ENCODE peak calls at places on chromosomes 6 and 20, in five cellular contexts. One of them, this sample, is unnamed.
A peak's percentile ranks its signal among the peaks of the same experiment; 100 is the strongest.

GRCh38 chr6:41488392-41489129 is 57.6 kb upstream of the FOXP4 start:
- DNase-seq in activated B cell treated with CpG ODN at 0.5 μM for 24 hours: no peak
- DNase-seq in psoas muscle: no peak
- DNase-seq in neural crest cell: no peak
- DNase-seq in CD8-positive, alpha-beta T cell: no peak
- DNase-seq in this sample: peak; percentile 80

GRCh38 chr6:158912591-158912990 is 87.4 kb downstream of the RSPH3 start:
- DNase-seq in activated B cell treated with CpG ODN at 0.5 μM for 24 hours: no peak
- DNase-seq in psoas muscle: no peak
- DNase-seq in neural crest cell: no peak
- DNase-seq in CD8-positive, alpha-beta T cell: no peak
- DNase-seq in this sample: no peak

GRCh38 chr20:22289442-22289841 is 294.9 kb downstream of the FOXA2 start:
- DNase-seq in activated B cell treated with CpG ODN at 0.5 μM for 24 hours: no peak
- DNase-seq in psoas muscle: no peak
- DNase-seq in neural crest cell: no peak
- DNase-seq in CD8-positive, alpha-beta T cell: no peak
- DNase-seq in this sample: no peak

GRCh38 chr20:60804918-60805631 is 447.0 kb upstream of the CDH4 start:
- DNase-seq in activated B cell treated with CpG ODN at 0.5 μM for 24 hours: no peak
- DNase-seq in psoas muscle: no peak
- DNase-seq in neural crest cell: no peak
- DNase-seq in CD8-positive, alpha-beta T cell: no peak
- DNase-seq in this sample: no peak

GRCh38 chr20:46354207-46354555 is 45.9 kb upstream of the CDH22 start:
- DNase-seq in activated B cell treated with CpG ODN at 0.5 μM for 24 hours: no peak
- DNase-seq in psoas muscle: no peak
- DNase-seq in neural crest cell: no peak
- DNase-seq in CD8-positive, alpha-beta T cell: no peak
- DNase-seq in this sample: no peak

GRCh38 chr6:24078200-24078599 is 47.8 kb upstream of the NRSN1 start:
- DNase-seq in activated B cell treated with CpG ODN at 0.5 μM for 24 hours: no peak
- DNase-seq in psoas muscle: no peak
- DNase-seq in neural crest cell: no peak
- DNase-seq in CD8-positive, alpha-beta T cell: no peak
- DNase-seq in this sample: no peak

GRCh38 chr6:150567360-150567759 is 32.3 kb upstream of the PLEKHG1 start:
- DNase-seq in activated B cell treated with CpG ODN at 0.5 μM for 24 hours: no peak
- DNase-seq in psoas muscle: no peak
- DNase-seq in neural crest cell: no peak
- DNase-seq in CD8-positive, alpha-beta T cell: no peak
- DNase-seq in this sample: no peak

GRCh38 chr20:48171626-48172025 is 386.3 kb upstream of the SULF2 start:
- DNase-seq in activated B cell treated with CpG ODN at 0.5 μM for 24 hours: no peak
- DNase-seq in psoas muscle: no peak
- DNase-seq in neural crest cell: no peak
- DNase-seq in CD8-positive, alpha-beta T cell: no peak
- DNase-seq in this sample: no peak

GRCh38 chr6:104789770-104790190 is 69.9 kb downstream of the HACE1 start:
- DNase-seq in activated B cell treated with CpG ODN at 0.5 μM for 24 hours: no peak
- DNase-seq in psoas muscle: no peak
- DNase-seq in neural crest cell: no peak
- DNase-seq in CD8-positive, alpha-beta T cell: no peak
- DNase-seq in this sample: no peak

GRCh38 chr20:45495438-45495985 is 19.9 kb downstream of the SPINT3 start:
- DNase-seq in activated B cell treated with CpG ODN at 0.5 μM for 24 hours: no peak
- DNase-seq in psoas muscle: no peak
- DNase-seq in neural crest cell: no peak
- DNase-seq in CD8-positive, alpha-beta T cell: no peak
- DNase-seq in this sample: no peak

GRCh38 chr6:56652231-56652630 is 9.5 kb upstream of the DST start:
- DNase-seq in activated B cell treated with CpG ODN at 0.5 μM for 24 hours: no peak
- DNase-seq in psoas muscle: no peak
- DNase-seq in neural crest cell: no peak
- DNase-seq in CD8-positive, alpha-beta T cell: no peak
- DNase-seq in this sample: no peak

GRCh38 chr6:7323074-7323473 is 10.1 kb upstream of the SSR1 start:
- DNase-seq in activated B cell treated with CpG ODN at 0.5 μM for 24 hours: no peak
- DNase-seq in psoas muscle: no peak
- DNase-seq in neural crest cell: no peak
- DNase-seq in CD8-positive, alpha-beta T cell: no peak
- DNase-seq in this sample: no peak

GRCh38 chr20:43844778-43845614 is 69.7 kb upstream of the TOX2 start:
- DNase-seq in activated B cell treated with CpG ODN at 0.5 μM for 24 hours: no peak
- DNase-seq in psoas muscle: peak; percentile 23
- DNase-seq in neural crest cell: no peak
- DNase-seq in CD8-positive, alpha-beta T cell: no peak
- DNase-seq in this sample: no peak

GRCh38 chr20:9344080-9344920 is 170.1 kb upstream of the LAMP5 start:
- DNase-seq in activated B cell treated with CpG ODN at 0.5 μM for 24 hours: no peak
- DNase-seq in psoas muscle: no peak
- DNase-seq in neural crest cell: no peak
- DNase-seq in CD8-positive, alpha-beta T cell: no peak
- DNase-seq in this sample: no peak

GRCh38 chr20:22814475-22815205 is 220.5 kb upstream of the SSTR4 start:
- DNase-seq in activated B cell treated with CpG ODN at 0.5 μM for 24 hours: no peak
- DNase-seq in psoas muscle: no peak
- DNase-seq in neural crest cell: no peak
- DNase-seq in CD8-positive, alpha-beta T cell: no peak
- DNase-seq in this sample: no peak

GRCh38 chr6:110357298-110357695 is 852 bp downstream of the METTL24 start:
- DNase-seq in activated B cell treated with CpG ODN at 0.5 μM for 24 hours: no peak
- DNase-seq in psoas muscle: no peak
- DNase-seq in neural crest cell: no peak
- DNase-seq in CD8-positive, alpha-beta T cell: no peak
- DNase-seq in this sample: no peak

DNA sequence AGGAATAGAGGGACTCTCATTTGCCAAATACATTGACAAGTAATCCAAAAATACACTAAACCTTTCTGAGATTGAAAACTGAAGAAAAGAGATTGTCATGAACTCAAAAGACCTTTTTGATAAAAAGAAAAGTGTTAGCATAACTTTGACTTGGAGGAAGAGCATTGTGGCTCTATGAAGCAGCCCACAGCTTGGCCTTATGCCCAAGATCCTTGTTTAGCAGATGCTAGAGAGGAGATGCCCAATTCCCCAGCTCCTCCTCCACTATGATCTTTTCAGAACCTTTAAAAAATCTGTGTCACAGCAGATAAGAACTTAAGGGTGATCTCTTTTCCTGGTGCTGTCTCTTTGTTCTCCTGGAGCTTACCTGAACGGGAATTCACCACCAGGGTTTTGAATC is 35.8 kb upstream of the IGF2R start:
- DNase-seq in activated B cell treated with CpG ODN at 0.5 μM for 24 hours: no peak
- DNase-seq in psoas muscle: no peak
- DNase-seq in neural crest cell: no peak
- DNase-seq in CD8-positive, alpha-beta T cell: no peak
- DNase-seq in this sample: no peak
- TF ChIP-seq CTCF in activated B cell treated with CpG ODN at 0.5 μM for 24 hours: no peak
- TF ChIP-seq CTCF in psoas muscle: no peak
- TF ChIP-seq CTCF in neural crest cell: no peak
- TF ChIP-seq CTCF in CD8-positive, alpha-beta T cell: no peak
- TF ChIP-seq CTCF in this sample: no peak

DNA sequence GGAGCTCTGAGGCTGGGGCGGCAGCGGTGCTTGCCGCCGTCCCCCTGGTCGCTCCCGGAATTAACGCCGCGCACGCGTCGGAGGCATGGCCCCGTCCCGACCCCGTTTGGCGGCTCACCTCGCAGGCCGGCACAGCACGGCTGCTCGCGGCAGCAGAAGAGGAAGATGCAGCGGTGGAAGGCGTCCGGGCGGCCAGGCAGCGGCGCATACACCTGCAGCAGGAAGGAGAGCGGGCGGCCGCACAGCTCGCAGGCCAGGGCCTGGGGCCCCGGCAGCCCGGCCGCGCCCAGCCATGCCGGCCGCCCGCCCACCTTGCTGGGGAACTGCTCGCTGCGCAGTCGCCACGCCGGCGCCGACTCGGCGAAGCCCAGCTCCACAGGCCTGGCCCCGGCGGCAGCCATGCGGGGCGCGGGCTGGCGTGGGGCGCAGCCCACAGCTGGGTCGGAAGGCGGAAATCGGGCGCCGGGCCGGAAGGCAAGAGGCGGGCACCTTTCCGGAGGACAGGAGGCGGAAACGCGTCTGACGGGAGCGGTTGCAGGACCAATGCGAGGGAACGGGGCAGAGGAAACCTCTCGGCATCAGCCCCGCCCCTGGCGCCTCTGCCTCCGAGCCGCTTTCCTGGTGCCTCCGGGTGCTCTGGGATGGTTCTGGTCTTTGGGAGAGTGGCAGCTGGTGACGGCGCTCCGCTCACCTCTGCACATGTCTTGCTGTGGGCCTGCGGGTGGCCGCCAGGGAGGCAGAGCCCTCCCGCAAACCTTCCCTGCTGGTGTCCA is at the start of gene PDCD2:
- DNase-seq in activated B cell treated with CpG ODN at 0.5 μM for 24 hours: peak; percentile 86
- DNase-seq in psoas muscle: peak; percentile 93
- DNase-seq in neural crest cell: peak; percentile 86
- DNase-seq in CD8-positive, alpha-beta T cell: peak; percentile 78
- DNase-seq in this sample: peak; percentile 90
- TF ChIP-seq CTCF in activated B cell treated with CpG ODN at 0.5 μM for 24 hours: no peak
- TF ChIP-seq CTCF in psoas muscle: no peak
- TF ChIP-seq CTCF in neural crest cell: no peak
- TF ChIP-seq CTCF in CD8-positive, alpha-beta T cell: no peak
- TF ChIP-seq CTCF in this sample: no peak

GRCh38 chr6:133313068-133313467 is 71.9 kb downstream of the EYA4 start:
- DNase-seq in activated B cell treated with CpG ODN at 0.5 μM for 24 hours: no peak
- DNase-seq in psoas muscle: no peak
- DNase-seq in neural crest cell: no peak
- DNase-seq in CD8-positive, alpha-beta T cell: no peak
- DNase-seq in this sample: no peak
- TF ChIP-seq CTCF in activated B cell treated with CpG ODN at 0.5 μM for 24 hours: no peak
- TF ChIP-seq CTCF in psoas muscle: no peak
- TF ChIP-seq CTCF in neural crest cell: no peak
- TF ChIP-seq CTCF in CD8-positive, alpha-beta T cell: no peak
- TF ChIP-seq CTCF in this sample: no peak

GRCh38 chr20:35731862-35732643 is 10.0 kb downstream of the RBM39 start:
- DNase-seq in activated B cell treated with CpG ODN at 0.5 μM for 24 hours: no peak
- DNase-seq in psoas muscle: no peak
- DNase-seq in neural crest cell: no peak
- DNase-seq in CD8-positive, alpha-beta T cell: no peak
- DNase-seq in this sample: no peak

GRCh38 chr20:35729836-35730582 is 12.1 kb downstream of the RBM39 start:
- DNase-seq in activated B cell treated with CpG ODN at 0.5 μM for 24 hours: no peak
- DNase-seq in psoas muscle: no peak
- DNase-seq in neural crest cell: no peak
- DNase-seq in CD8-positive, alpha-beta T cell: no peak
- DNase-seq in this sample: no peak

GRCh38 chr20:35732644-35732982 is 9.4 kb downstream of the RBM39 start:
- DNase-seq in activated B cell treated with CpG ODN at 0.5 μM for 24 hours: no peak
- DNase-seq in psoas muscle: no peak
- DNase-seq in neural crest cell: no peak
- DNase-seq in CD8-positive, alpha-beta T cell: no peak
- DNase-seq in this sample: no peak

GRCh38 chr20:35730583-35731468 is 11.2 kb downstream of the RBM39 start:
- DNase-seq in activated B cell treated with CpG ODN at 0.5 μM for 24 hours: no peak
- DNase-seq in psoas muscle: no peak
- DNase-seq in neural crest cell: no peak
- DNase-seq in CD8-positive, alpha-beta T cell: no peak
- DNase-seq in this sample: no peak

DNA sequence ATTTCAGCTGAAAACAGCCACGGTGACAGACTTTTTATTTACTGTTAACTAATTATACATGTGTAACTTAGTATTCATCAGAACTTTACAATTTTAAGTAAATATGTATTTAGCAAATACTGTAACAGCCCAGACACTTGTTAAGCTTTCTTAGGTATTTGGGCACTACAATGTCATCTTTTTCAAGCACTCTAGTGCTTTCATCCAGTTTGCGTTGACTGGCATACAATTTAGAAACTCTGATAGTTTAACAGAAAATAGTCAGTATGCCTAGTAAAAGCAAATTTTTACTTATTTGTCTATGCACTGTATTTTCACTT is 10.6 kb downstream of the RBM39 start:
- DNase-seq in activated B cell treated with CpG ODN at 0.5 μM for 24 hours: no peak
- DNase-seq in psoas muscle: no peak
- DNase-seq in neural crest cell: no peak
- DNase-seq in CD8-positive, alpha-beta T cell: no peak
- DNase-seq in this sample: no peak
- TF ChIP-seq CTCF in activated B cell treated with CpG ODN at 0.5 μM for 24 hours: no peak
- TF ChIP-seq CTCF in psoas muscle: no peak
- TF ChIP-seq CTCF in neural crest cell: no peak
- TF ChIP-seq CTCF in CD8-positive, alpha-beta T cell: no peak
- TF ChIP-seq CTCF in this sample: no peak

DNA sequence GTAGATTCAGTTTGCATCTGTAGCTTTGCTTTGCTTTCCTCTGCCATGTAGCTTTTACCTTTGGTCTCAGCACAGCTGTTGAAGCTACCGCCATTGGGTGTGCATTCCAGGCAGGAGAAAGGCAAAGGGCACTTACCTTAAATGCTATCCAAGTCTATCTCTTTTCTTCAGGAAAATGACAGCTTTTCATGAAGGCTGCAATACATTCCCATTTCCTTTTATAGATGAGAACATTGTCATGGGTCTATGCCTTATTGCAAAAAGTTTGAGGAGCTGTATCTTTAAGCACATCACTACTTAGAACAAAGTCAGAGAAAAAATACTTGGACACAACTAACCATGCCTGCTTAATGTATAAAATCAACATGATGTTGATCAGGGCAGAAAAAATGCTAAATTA is 266.8 kb downstream of the DOK5 start:
- DNase-seq in activated B cell treated with CpG ODN at 0.5 μM for 24 hours: no peak
- DNase-seq in psoas muscle: no peak
- DNase-seq in neural crest cell: no peak
- DNase-seq in CD8-positive, alpha-beta T cell: no peak
- DNase-seq in this sample: no peak
- TF ChIP-seq CTCF in activated B cell treated with CpG ODN at 0.5 μM for 24 hours: no peak
- TF ChIP-seq CTCF in psoas muscle: no peak
- TF ChIP-seq CTCF in neural crest cell: no peak
- TF ChIP-seq CTCF in CD8-positive, alpha-beta T cell: no peak
- TF ChIP-seq CTCF in this sample: no peak

GRCh38 chr20:37366749-37367148 is 20.8 kb downstream of the SRC start:
- DNase-seq in activated B cell treated with CpG ODN at 0.5 μM for 24 hours: no peak
- DNase-seq in psoas muscle: no peak
- DNase-seq in neural crest cell: no peak
- DNase-seq in CD8-positive, alpha-beta T cell: no peak
- DNase-seq in this sample: no peak

GRCh38 chr20:37363221-37364012 is 17.5 kb downstream of the SRC start:
- DNase-seq in activated B cell treated with CpG ODN at 0.5 μM for 24 hours: no peak
- DNase-seq in psoas muscle: no peak
- DNase-seq in neural crest cell: no peak
- DNase-seq in CD8-positive, alpha-beta T cell: no peak
- DNase-seq in this sample: no peak

GRCh38 chr20:37364013-37364926 is 18.3 kb downstream of the SRC start:
- DNase-seq in activated B cell treated with CpG ODN at 0.5 μM for 24 hours: no peak
- DNase-seq in psoas muscle: no peak
- DNase-seq in neural crest cell: no peak
- DNase-seq in CD8-positive, alpha-beta T cell: no peak
- DNase-seq in this sample: no peak

GRCh38 chr20:37364927-37365272 is 19.0 kb downstream of the SRC start:
- DNase-seq in activated B cell treated with CpG ODN at 0.5 μM for 24 hours: no peak
- DNase-seq in psoas muscle: no peak
- DNase-seq in neural crest cell: no peak
- DNase-seq in CD8-positive, alpha-beta T cell: no peak
- DNase-seq in this sample: no peak

GRCh38 chr20:37365760-37366638 is 20.1 kb downstream of the SRC start:
- DNase-seq in activated B cell treated with CpG ODN at 0.5 μM for 24 hours: no peak
- DNase-seq in psoas muscle: no peak
- DNase-seq in neural crest cell: no peak
- DNase-seq in CD8-positive, alpha-beta T cell: no peak
- DNase-seq in this sample: no peak
- TF ChIP-seq CTCF in activated B cell treated with CpG ODN at 0.5 μM for 24 hours: no peak
- TF ChIP-seq CTCF in psoas muscle: no peak
- TF ChIP-seq CTCF in neural crest cell: no peak
- TF ChIP-seq CTCF in CD8-positive, alpha-beta T cell: no peak
- TF ChIP-seq CTCF in this sample: no peak

GRCh38 chr6:72639920-72640621 is 18.2 kb downstream of the KCNQ5 start:
- DNase-seq in activated B cell treated with CpG ODN at 0.5 μM for 24 hours: no peak
- DNase-seq in psoas muscle: no peak
- DNase-seq in neural crest cell: no peak
- DNase-seq in CD8-positive, alpha-beta T cell: no peak
- DNase-seq in this sample: no peak
- TF ChIP-seq CTCF in activated B cell treated with CpG ODN at 0.5 μM for 24 hours: no peak
- TF ChIP-seq CTCF in psoas muscle: no peak
- TF ChIP-seq CTCF in neural crest cell: no peak
- TF ChIP-seq CTCF in CD8-positive, alpha-beta T cell: no peak
- TF ChIP-seq CTCF in this sample: no peak

This sample was measured in type B pancreatic cell.